ENCODE peak calls at places on chromosome 20, in five cellular contexts. Z is posterior cingulate gyrus, I is Daoy, J is GM20000, H is psoas muscle. U is an unnamed sample.

GRCh38 chr20:15131176-15131575 is 793.8 kb upstream of the FLRT3 start:
- DNase-seq in Z (no peak), I (no peak), J (no peak), H (no peak), U (no peak)

GRCh38 chr20:2692036-2692885 is at the start of gene EBF4:
- DNase-seq in Z (peak), I (peak), J (peak), H (peak), U (peak)

GRCh38 chr20:35699914-35700624 is 864 bp downstream of the ROMO1 start:
- DNase-seq in Z (no peak), I (no peak), J (peak), H (no peak), U (no peak)

GRCh38 chr20:48771542-48771941 is 56.3 kb downstream of the PREX1 start:
- DNase-seq in Z (no peak), I (peak), J (no peak), H (no peak), U (no peak)

GRCh38 chr20:50193851-50194830 is 3.5 kb downstream of the CEBPB start:
- DNase-seq in Z (no peak), I (no peak), J (no peak), H (peak), U (peak)

GRCh38 chr20:47502801-47503239 is 1.1 kb downstream of the NCOA3 start:
- DNase-seq in Z (no peak), I (peak), J (no peak), H (no peak), U (no peak)

GRCh38 chr20:24703284-24703610 is 233.8 kb downstream of the SYNDIG1 start:
- DNase-seq in Z (no peak), I (no peak), J (no peak), H (no peak), U (no peak)

GRCh38 chr20:38217791-38218565 is 42.6 kb downstream of the KIAA1755 start:
- DNase-seq in Z (no peak), I (peak), J (no peak), H (peak), U (peak)

GRCh38 chr20:53077373-53078205 is 105.4 kb downstream of the TSHZ2 start:
- DNase-seq in Z (no peak), I (peak), J (no peak), H (peak), U (no peak)

GRCh38 chr20:46838002-46838401 is 56.6 kb upstream of the EYA2 start:
- DNase-seq in Z (no peak), I (no peak), J (no peak), H (no peak), U (no peak)

GRCh38 chr20:53258741-53259140 is 286.6 kb downstream of the TSHZ2 start:
- DNase-seq in Z (no peak), I (no peak), J (no peak), H (no peak), U (no peak)

U was measured in ovary.